ENCODE peak calls at places on chromosomes 7 and 10, in seven cellular contexts. O is H1, J is HepG2, Y is fibroblast of lung, E is HFF-Myc, D is A549, U is cardiac muscle cell. H is an unnamed sample.

GRCh38 chr10:26556756-26557640 is 118.9 kb downstream of the APBB1IP start:
- DNase-seq in E (peak), O (no peak), U (peak), D (peak), J (peak), Y (peak), H (no peak)

GRCh38 chr7:7434379-7434778 is 101.3 kb downstream of the COL28A1 start:
- DNase-seq in U (no peak), O (no peak), J (no peak), D (no peak), Y (no peak), E (no peak), H (no peak)

GRCh38 chr7:264541-265191 is 25.3 kb upstream of the FOXL3 start:
- DNase-seq in Y (no peak), J (no peak), O (no peak), D (no peak), U (no peak), E (no peak), H (no peak)

GRCh38 chr10:113742466-113742865 is 9.0 kb upstream of the PLEKHS1 start:
- DNase-seq in E (no peak), O (no peak), Y (no peak), U (no peak), D (no peak), J (no peak), H (no peak)

GRCh38 chr7:24477807-24478655 is 95.2 kb upstream of the PALS2 start:
- DNase-seq in U (peak), O (no peak), E (peak), J (peak), D (peak), Y (peak), H (no peak)

GRCh38 chr7:51732951-51733350 is 416.3 kb upstream of the COBL start:
- DNase-seq in U (no peak), D (no peak), E (no peak), J (no peak), O (no peak), Y (no peak), H (no peak)

GRCh38 chr7:30206942-30207341 is 72.2 kb downstream of the MTURN start:
- DNase-seq in D (no peak), O (no peak), J (no peak), U (no peak), Y (peak), E (no peak), H (peak)

GRCh38 chr10:86523348-86523747 is 1.8 kb upstream of the WAPL start:
- DNase-seq in O (no peak), Y (peak), J (peak), E (no peak), D (peak), U (no peak), H (no peak)

GRCh38 chr7:119132439-119132838 is 907.9 kb downstream of the ANKRD7 start:
- DNase-seq in J (no peak), U (no peak), E (no peak), O (no peak), Y (no peak), D (no peak), H (no peak)

GRCh38 chr10:80252296-80252887 is 37.1 kb downstream of the MAT1A start:
- DNase-seq in D (no peak), O (no peak), U (no peak), J (no peak), E (no peak), Y (no peak), H (peak)

GRCh38 chr7:142797342-142797798 is 26.6 kb downstream of the PRSS2 start:
- DNase-seq in Y (no peak), O (no peak), J (no peak), E (no peak), D (no peak), U (no peak), H (no peak)

GRCh38 chr10:43231523-43232078 is 35.3 kb downstream of the RASGEF1A start:
- DNase-seq in D (no peak), Y (no peak), O (peak), J (no peak), E (no peak), U (no peak), H (no peak)

GRCh38 chr10:61900829-61901783 is at the start of gene ARID5B:
- DNase-seq in E (peak), U (peak), J (peak), D (peak), O (peak), Y (peak), H (no peak)

GRCh38 chr7:18402488-18403183 is 92.9 kb upstream of the HDAC9 start:
- DNase-seq in E (no peak), Y (peak), D (no peak), U (peak), J (no peak), O (no peak), H (no peak)

DNA sequence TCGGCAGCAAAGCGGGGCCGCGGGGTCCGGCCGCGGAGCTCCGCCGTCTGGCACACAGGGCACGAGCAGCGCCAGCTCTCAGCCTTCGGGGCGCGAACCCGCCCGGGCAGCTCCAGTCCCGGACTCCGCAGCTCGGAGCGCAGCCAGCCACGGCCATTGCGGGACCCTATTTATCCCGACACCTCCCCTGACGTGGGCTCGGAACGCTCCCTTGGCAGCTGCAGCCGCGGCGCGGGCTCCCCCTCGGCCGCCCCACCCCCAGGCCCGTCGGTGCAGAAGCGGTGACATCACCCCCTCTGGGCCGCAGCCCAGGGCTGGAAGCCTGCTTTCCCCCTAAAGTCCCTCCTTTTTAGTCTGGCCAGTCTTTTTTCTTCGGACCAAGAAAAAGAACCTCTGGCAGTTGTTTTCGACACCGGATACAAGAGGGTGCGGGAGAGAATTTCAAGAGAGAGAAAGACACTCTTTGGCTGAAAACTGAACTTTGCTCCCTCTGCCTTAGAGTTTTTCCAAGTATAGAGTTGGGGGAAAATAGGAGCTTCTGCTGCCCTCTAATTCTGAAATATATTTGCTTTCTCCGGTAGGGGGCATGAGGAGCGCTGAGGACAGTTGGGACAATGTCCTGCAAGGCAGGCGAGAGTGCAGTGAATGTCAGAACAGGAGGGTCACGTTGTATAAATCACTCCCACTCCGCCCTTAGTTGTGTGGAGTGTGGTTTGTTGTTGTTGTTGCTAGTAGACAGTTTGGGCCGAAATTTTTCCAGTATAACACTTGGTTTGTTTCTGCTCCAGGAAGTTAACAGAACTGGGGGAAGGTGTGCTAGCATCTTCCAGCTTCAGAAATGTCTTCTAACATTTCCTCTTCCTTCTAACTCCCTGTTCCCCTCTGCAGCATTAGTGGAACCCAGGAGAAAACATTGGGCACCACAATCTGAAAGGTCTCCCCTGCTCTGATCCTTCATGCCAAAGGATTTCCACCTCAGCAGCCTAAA is at the start of gene SFRP4:
- DNase-seq in U (peak), O (peak), D (peak), J (peak), E (no peak), Y (peak), H (no peak)
- H3K4me3 ChIP-seq in U (peak), O (peak), D (peak), J (peak), E (no peak), Y (peak), H (peak)

DNA sequence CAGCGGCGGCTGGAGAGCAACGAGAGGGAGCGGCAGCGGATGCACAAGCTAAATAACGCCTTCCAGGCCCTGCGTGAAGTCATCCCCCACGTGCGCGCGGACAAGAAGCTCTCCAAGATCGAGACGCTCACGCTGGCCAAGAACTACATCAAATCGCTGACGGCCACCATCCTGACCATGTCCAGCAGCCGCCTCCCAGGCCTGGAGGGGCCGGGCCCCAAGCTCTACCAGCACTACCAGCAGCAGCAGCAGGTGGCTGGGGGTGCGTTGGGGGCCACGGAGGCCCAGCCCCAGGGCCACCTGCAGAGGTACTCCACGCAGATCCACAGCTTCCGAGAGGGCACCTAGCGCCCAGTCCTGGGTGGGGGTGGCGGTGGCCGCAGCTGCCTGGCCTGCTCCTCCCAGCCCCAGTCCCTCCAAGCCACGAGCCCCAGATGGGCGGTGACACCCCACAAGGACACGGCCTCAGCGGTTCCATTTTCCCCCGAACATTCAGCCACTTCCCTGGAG is 1.3 kb downstream of the BHLHA15 start:
- DNase-seq in U (no peak), E (no peak), J (no peak), D (no peak), O (peak), Y (no peak), H (no peak)
- H3K4me3 ChIP-seq in U (no peak), E (no peak), J (no peak), D (no peak), O (no peak), Y (no peak), H (no peak)

GRCh38 chr10:93751832-93752231 is 5.9 kb upstream of the LGI1 start:
- DNase-seq in O (no peak), U (peak), D (peak), J (no peak), E (no peak), Y (peak), H (no peak)
- H3K4me3 ChIP-seq in O (no peak), U (no peak), D (no peak), J (no peak), E (no peak), Y (peak), H (peak)

GRCh38 chr7:27109533-27110162 is 7.2 kb upstream of the HOXA2 start:
- DNase-seq in O (no peak), U (no peak), E (no peak), J (no peak), Y (peak), D (no peak), H (no peak)

GRCh38 chr7:27107391-27107900 is 5.0 kb upstream of the HOXA2 start:
- DNase-seq in J (no peak), D (no peak), Y (peak), O (no peak), U (no peak), E (no peak), H (no peak)

GRCh38 chr7:27106906-27107250 is 4.4 kb upstream of the HOXA2 start:
- DNase-seq in J (no peak), D (no peak), O (no peak), U (no peak), Y (no peak), E (no peak), H (no peak)

GRCh38 chr7:27107901-27108381 is 5.5 kb upstream of the HOXA2 start:
- DNase-seq in D (no peak), J (no peak), E (no peak), O (no peak), U (no peak), Y (peak), H (no peak)

GRCh38 chr7:27108390-27109127 is 6.1 kb upstream of the HOXA2 start:
- DNase-seq in Y (peak), E (no peak), D (no peak), J (no peak), O (peak), U (no peak), H (no peak)
- H3K4me3 ChIP-seq in Y (peak), E (no peak), D (no peak), J (no peak), O (no peak), U (no peak), H (peak)

GRCh38 chr10:3222068-3222467 is 49.5 kb upstream of the PITRM1 start:
- DNase-seq in E (no peak), D (no peak), O (no peak), U (peak), Y (peak), J (no peak), H (no peak)
- H3K4me3 ChIP-seq in E (no peak), D (no peak), O (no peak), U (no peak), Y (no peak), J (no peak), H (no peak)

DNA sequence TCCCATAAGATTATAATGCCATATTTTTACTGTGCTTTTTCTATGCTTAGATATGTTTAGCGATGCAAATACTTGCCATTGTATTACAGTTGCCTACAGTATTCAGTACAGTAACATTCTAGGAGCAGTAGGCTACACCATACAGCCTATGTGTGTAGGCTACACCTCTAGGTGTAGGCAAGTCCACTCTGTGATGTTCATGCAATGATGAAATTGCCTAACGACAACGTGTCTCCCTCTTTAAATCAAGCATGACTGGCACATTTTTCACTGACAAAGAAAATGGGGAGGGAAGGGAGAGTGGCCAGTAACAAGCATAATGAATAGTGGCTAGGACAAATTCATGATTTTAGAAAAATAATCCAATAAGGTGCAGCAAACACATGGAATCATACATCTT is 1.7 kb downstream of the NCAPG2 start:
- DNase-seq in O (no peak), E (no peak), Y (no peak), D (no peak), J (no peak), U (no peak), H (no peak)
- H3K4me3 ChIP-seq in O (peak), E (peak), Y (peak), D (peak), J (peak), U (no peak), H (no peak)

GRCh38 chr10:132467464-132468149 is 70.0 kb upstream of the INPP5A start:
- DNase-seq in D (no peak), E (no peak), O (peak), J (no peak), U (no peak), Y (no peak), H (no peak)
- H3K4me3 ChIP-seq in D (no peak), E (no peak), O (no peak), J (no peak), U (no peak), Y (no peak), H (peak)

H was measured in esophagus muscularis mucosa.